ENCODE peak calls at places on chromosomes 5 and 9, in five cellular contexts. F, A, P, H and J are unnamed samples.

GRCh38 chr9:89598926-89599325 is 5.9 kb upstream of the GADD45G start:
- DNase-seq in F (no peak), A (no peak), P (no peak), H (no peak), J (no peak)

GRCh38 chr5:1795931-1796330 is 3.7 kb downstream of the MRPL36 start:
- DNase-seq in F (no peak), A (no peak), P (no peak), H (no peak), J (no peak)

GRCh38 chr5:157059093-157059539 is at the start of gene HAVCR1:
- DNase-seq in F (no peak), A (no peak), P (no peak), H (no peak), J (no peak)

GRCh38 chr9:124320062-124320973 is 62.6 kb downstream of the NEK6 start:
- DNase-seq in F (peak), A (peak), P (peak), H (peak), J (peak)

GRCh38 chr9:88191451-88191850 is 53.2 kb upstream of the SPATA31C2 start:
- DNase-seq in F (no peak), A (no peak), P (no peak), H (no peak), J (no peak)

GRCh38 chr9:136982232-136983051 is at the start of gene LCNL1:
- DNase-seq in F (no peak), A (no peak), P (no peak), H (no peak), J (no peak)

GRCh38 chr5:177362102-177362868 is 4.6 kb downstream of the RGS14 start:
- DNase-seq in F (no peak), A (no peak), P (no peak), H (peak), J (no peak)

GRCh38 chr9:3401556-3401955 is 124.2 kb downstream of the RFX3 start:
- DNase-seq in F (no peak), A (peak), P (no peak), H (no peak), J (no peak)

GRCh38 chr5:65801332-65801731 is 79.3 kb downstream of the NLN start:
- DNase-seq in F (no peak), A (no peak), P (no peak), H (no peak), J (no peak)

GRCh38 chr5:5240234-5240633 is 100.1 kb downstream of the ADAMTS16 start:
- DNase-seq in F (no peak), A (no peak), P (no peak), H (no peak), J (no peak)

GRCh38 chr9:28839778-28840430 is 1266.6 kb upstream of the C9orf72 start:
- DNase-seq in F (peak), A (no peak), P (no peak), H (no peak), J (no peak)

GRCh38 chr9:98316445-98317133 is 61.1 kb upstream of the TBC1D2 start:
- DNase-seq in F (no peak), A (no peak), P (no peak), H (no peak), J (no peak)

GRCh38 chr5:129110742-129111141 is 16.2 kb downstream of the ISOC1 start:
- DNase-seq in F (no peak), A (no peak), P (no peak), H (no peak), J (no peak)

GRCh38 chr5:58582411-58583393 is at the start of gene RAB3C:
- DNase-seq in F (peak), A (peak), P (peak), H (peak), J (peak)

GRCh38 chr9:84139296-84140100 is 158.9 kb downstream of the RMI1 start:
- DNase-seq in F (no peak), A (no peak), P (peak), H (peak), J (peak)

GRCh38 chr5:8714197-8714596 is 831.7 kb downstream of the SEMA5A start:
- DNase-seq in F (no peak), A (no peak), P (no peak), H (no peak), J (no peak)

GRCh38 chr5:8710426-8710930 is 835.4 kb downstream of the SEMA5A start:
- DNase-seq in F (no peak), A (no peak), P (no peak), H (no peak), J (no peak)
- H3K4me3 ChIP-seq in F (no peak), A (no peak), P (no peak), H (no peak), J (no peak)

GRCh38 chr5:168992687-168993086 is 308.3 kb downstream of the SLIT3 start:
- DNase-seq in F (no peak), A (peak), P (peak), H (peak), J (peak)
- TF ChIP-seq CTCF in F (no peak), A (peak), P (peak), H (peak), J (no peak)

DNA sequence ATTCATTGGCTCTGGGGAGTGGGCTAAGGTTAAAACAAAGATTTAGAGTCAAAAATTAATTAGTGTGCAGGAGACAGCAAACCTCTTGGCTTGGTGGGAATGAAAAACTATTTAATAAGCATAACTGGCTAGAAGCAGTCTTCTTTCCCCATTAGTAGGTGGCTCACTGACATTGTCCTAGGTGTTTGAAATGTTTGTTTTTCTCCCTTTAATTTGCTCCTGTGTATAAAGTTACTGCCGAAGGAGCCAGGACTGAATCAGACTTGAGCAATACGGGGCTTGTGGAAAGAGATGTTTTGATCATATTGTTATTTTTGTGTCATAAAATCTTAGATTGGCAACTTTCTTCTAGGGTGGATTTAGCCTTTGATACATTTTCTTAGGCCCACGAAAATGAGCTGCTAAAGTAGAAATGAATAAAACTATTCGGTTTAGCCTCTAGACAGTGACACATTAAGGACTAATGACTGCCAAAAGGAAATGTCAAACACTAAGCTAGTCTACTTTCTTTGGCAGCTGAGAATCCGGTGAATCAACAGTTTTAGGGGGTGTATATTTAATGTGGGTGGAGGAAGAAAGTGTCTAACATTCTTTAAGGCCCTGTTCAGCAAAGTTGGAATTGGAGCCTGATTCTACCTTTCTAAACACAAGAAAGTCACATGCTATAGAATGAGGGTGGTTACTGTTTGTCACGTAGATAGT is 30.2 kb downstream of the LRRTM2 start:
- DNase-seq in F (no peak), A (no peak), P (no peak), H (no peak), J (peak)
- TF ChIP-seq POLR2AphosphoS5 in F (no peak), A (no peak), P (no peak), H (no peak), J (peak)

GRCh38 chr5:43193171-43193951 is 1.3 kb downstream of the NIM1K start:
- DNase-seq in F (no peak), A (peak), P (no peak), H (no peak), J (no peak)

GRCh38 chr5:43192558-43193170 is 639 bp downstream of the NIM1K start:
- DNase-seq in F (peak), A (no peak), P (no peak), H (no peak), J (no peak)

GRCh38 chr5:43195670-43196265 is 3.7 kb downstream of the NIM1K start:
- DNase-seq in F (no peak), A (no peak), P (no peak), H (no peak), J (no peak)

GRCh38 chr5:43191740-43192557 is at the start of gene NIM1K:
- DNase-seq in F (peak), A (no peak), P (peak), H (peak), J (peak)

GRCh38 chr5:43193952-43194321 is 1.9 kb downstream of the NIM1K start:
- DNase-seq in F (no peak), A (no peak), P (no peak), H (no peak), J (no peak)
- H3K4me3 ChIP-seq in F (no peak), A (no peak), P (no peak), H (peak), J (no peak)

DNA sequence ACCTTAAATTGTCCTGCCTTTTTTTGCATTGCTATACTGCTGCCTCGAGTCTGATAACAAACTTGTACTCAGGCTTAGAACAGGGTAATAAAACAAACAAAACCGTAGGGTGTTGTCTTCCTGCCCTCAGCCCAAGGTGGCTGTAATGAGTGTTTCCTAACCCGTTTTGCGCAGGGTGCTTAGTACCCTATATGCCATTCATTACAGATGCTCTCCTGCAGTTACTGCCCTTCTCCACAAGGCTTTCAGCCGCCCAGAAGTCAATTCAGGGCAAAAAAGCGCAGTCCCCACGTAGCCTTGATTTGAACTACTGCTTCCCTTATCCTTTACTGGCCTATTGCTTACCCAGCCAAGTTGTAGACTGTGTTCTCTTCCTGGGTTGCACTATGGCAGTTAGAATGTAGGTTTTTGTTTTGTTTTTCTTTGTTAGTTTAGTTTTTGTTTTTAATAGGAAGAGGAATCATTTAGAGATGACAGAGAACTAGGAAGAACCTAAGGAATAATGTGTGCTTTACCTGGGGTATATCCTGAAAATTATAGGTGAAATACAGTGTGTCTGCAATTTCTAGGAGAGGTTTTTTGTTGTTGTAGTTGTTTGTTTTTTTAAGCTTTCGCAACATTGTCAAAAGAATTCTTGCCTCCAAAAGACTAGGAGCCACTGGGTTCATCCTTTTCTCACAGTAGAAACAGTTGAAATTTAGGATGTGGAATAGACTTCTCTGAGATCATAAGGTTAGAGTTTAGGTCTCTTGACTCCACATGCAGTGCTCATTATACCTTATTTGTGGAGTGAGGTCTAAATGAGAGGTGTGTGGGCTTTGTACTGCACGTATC is 1.3 kb downstream of the HMGXB3 start:
- DNase-seq in F (no peak), A (peak), P (no peak), H (peak), J (peak)
- TF ChIP-seq CTCF in F (peak), A (peak), P (peak), H (peak), J (peak)

GRCh38 chr5:153780876-153781275 is 257.8 kb downstream of the FAM114A2 start:
- DNase-seq in F (no peak), A (no peak), P (no peak), H (no peak), J (no peak)

GRCh38 chr5:153782589-153783238 is 256.0 kb downstream of the FAM114A2 start:
- DNase-seq in F (no peak), A (no peak), P (no peak), H (no peak), J (no peak)

GRCh38 chr5:153784277-153784676 is 254.4 kb downstream of the FAM114A2 start:
- DNase-seq in F (no peak), A (no peak), P (no peak), H (no peak), J (no peak)

GRCh38 chr5:153781325-153781724 is 257.4 kb downstream of the FAM114A2 start:
- DNase-seq in F (no peak), A (no peak), P (no peak), H (no peak), J (no peak)

GRCh38 chr5:153783278-153783677 is 255.4 kb downstream of the FAM114A2 start:
- DNase-seq in F (no peak), A (no peak), P (no peak), H (no peak), J (no peak)
- TF ChIP-seq POLR2AphosphoS5 in F (no peak), A (no peak), P (no peak), H (no peak), J (no peak)

GRCh38 chr9:76835571-76836283 is 70.2 kb downstream of the PRUNE2 start:
- DNase-seq in F (no peak), A (no peak), P (no peak), H (no peak), J (no peak)
- H3K4me3 ChIP-seq in F (no peak), A (no peak), P (no peak), H (no peak), J (no peak)